ENCODE peak calls at places on chromosomes 11 and 22, in eight cellular contexts. A, K, T, D, W, C, U and P are unnamed samples.

GRCh38 chr11:77284476-77285468 is 16.7 kb downstream of the GDPD4 start:
- ATAC-seq in K (no peak), W (no peak), C (no peak), A (no peak), U (peak; percentile 23), T (no peak), D (no peak), P (no peak)

GRCh38 chr11:94700631-94701030 is 67.5 kb upstream of the AMOTL1 start:
- ATAC-seq in A (no peak), T (no peak), W (no peak), K (no peak), C (no peak), U (no peak), D (no peak), P (no peak)

GRCh38 chr11:134384406-134384805 is 27.6 kb downstream of the B3GAT1 start:
- ATAC-seq in D (no peak), U (no peak), K (no peak), C (no peak), T (no peak), W (no peak), A (no peak), P (no peak)

GRCh38 chr11:121340010-121340580 is 47.5 kb downstream of the SC5D start:
- ATAC-seq in C (no peak), U (no peak), W (no peak), T (no peak), A (no peak), K (no peak), D (no peak), P (no peak)

GRCh38 chr11:67640758-67641113 is 1.2 kb upstream of the TBX10 start:
- ATAC-seq in U (no peak), K (no peak), T (no peak), D (no peak), C (no peak), A (no peak), W (no peak), P (no peak)

GRCh38 chr11:62267050-62267449 is 2.9 kb upstream of the SCGB2A2 start:
- ATAC-seq in A (no peak), T (no peak), K (no peak), W (no peak), D (no peak), U (no peak), C (no peak), P (no peak)

GRCh38 chr22:24485608-24486007 is 9.5 kb upstream of the UPB1 start:
- ATAC-seq in A (no peak), W (no peak), T (no peak), K (no peak), U (peak; percentile 71), C (peak; percentile 64), D (peak; percentile 71), P (no peak)

GRCh38 chr22:39600491-39601179 is 30.1 kb downstream of the CACNA1I start:
- ATAC-seq in K (no peak), U (no peak), D (no peak), T (no peak), A (no peak), W (no peak), C (no peak), P (no peak)

GRCh38 chr11:92259861-92260260 is 35.2 kb downstream of the FAT3 start:
- ATAC-seq in A (no peak), W (no peak), U (no peak), D (no peak), T (no peak), K (no peak), C (no peak), P (no peak)

GRCh38 chr22:39661842-39662676 is 91.5 kb downstream of the CACNA1I start:
- ATAC-seq in U (no peak), D (no peak), K (no peak), T (no peak), W (no peak), A (no peak), C (peak; percentile 74), P (no peak)

GRCh38 chr11:68831124-68831523 is 10.6 kb downstream of the CPT1A start:
- ATAC-seq in T (no peak), C (no peak), D (no peak), A (no peak), U (no peak), K (no peak), W (no peak), P (no peak)

GRCh38 chr22:19208287-19208847 is 29.8 kb upstream of the SLC25A1 start:
- ATAC-seq in T (no peak), C (no peak), D (no peak), U (no peak), K (no peak), W (no peak), A (no peak), P (no peak)

GRCh38 chr22:26570864-26571525 is 18.9 kb downstream of the TPST2 start:
- ATAC-seq in W (no peak), U (no peak), D (peak; percentile 72), K (no peak), C (no peak), T (no peak), A (no peak), P (no peak)

GRCh38 chr22:29260031-29260560 is 7.7 kb downstream of the RHBDD3 start:
- ATAC-seq in K (no peak), A (no peak), U (peak; percentile 13), T (no peak), C (no peak), D (peak; percentile 3), W (peak; percentile 4), P (no peak)

GRCh38 chr11:123561046-123561781 is 93.2 kb downstream of the SCN3B start:
- ATAC-seq in W (peak; percentile 42), A (peak; percentile 76), C (peak; percentile 92), D (peak; percentile 83), K (no peak), U (peak; percentile 88), T (no peak), P (no peak)

GRCh38 chr11:72820439-72821139 is 6.4 kb downstream of the ATG16L2 start:
- ATAC-seq in K (no peak), C (no peak), U (no peak), T (no peak), A (no peak), D (no peak), W (no peak), P (no peak)

GRCh38 chr22:35561796-35562526 is 21.3 kb downstream of the RASD2 start:
- ATAC-seq in T (no peak), A (no peak), K (no peak), C (peak; percentile 93), W (peak; percentile 18), U (peak; percentile 90), D (no peak), P (no peak)

GRCh38 chr22:44676441-44677298 is 25.3 kb upstream of the PRR5 start:
- ATAC-seq in T (peak; percentile 38), K (peak; percentile 37), D (peak; percentile 47), U (peak; percentile 85), W (peak; percentile 24), C (peak; percentile 77), A (no peak), P (peak; percentile 26)

GRCh38 chr22:30614268-30614667 is 7.3 kb downstream of the TCN2 start:
- ATAC-seq in A (no peak), C (no peak), U (no peak), W (no peak), K (no peak), D (no peak), T (no peak), P (no peak)

GRCh38 chr11:32829157-32829679 is 509 bp upstream of the PRRG4 start:
- ATAC-seq in K (no peak), W (no peak), C (no peak), T (peak; percentile 43), D (no peak), U (no peak), A (no peak), P (no peak)

GRCh38 chr11:6404341-6405038 is 14.2 kb downstream of the SMPD1 start:
- ATAC-seq in K (no peak), U (peak; percentile 29), W (peak; percentile 3), C (no peak), A (no peak), D (no peak), T (no peak), P (no peak)
- H3K27ac ChIP-seq in K (no peak overlapping the region), U (no peak overlapping the region), W (peak overlapping the region; percentile 3), C (no peak overlapping the region), A (no peak overlapping the region), D (no peak overlapping the region), T (no peak overlapping the region), P (no peak overlapping the region)

GRCh38 chr22:41435560-41435959 is 11.0 kb downstream of the TOB2 start:
- ATAC-seq in W (no peak), D (no peak), T (no peak), C (no peak), K (no peak), A (no peak), U (no peak), P (no peak)
- H3K27ac ChIP-seq in W (no peak overlapping the region), D (peak overlapping the region; percentile 11), T (peak overlapping the region; percentile 44), C (no peak overlapping the region), K (no peak overlapping the region), A (peak overlapping the region; percentile 71), U (no peak overlapping the region), P (peak overlapping the region; percentile 65)

GRCh38 chr11:12204506-12204905 is 94.1 kb downstream of the MICAL2 start:
- ATAC-seq in W (no peak), D (no peak), T (no peak), A (no peak), U (no peak), K (no peak), C (no peak), P (no peak)

GRCh38 chr11:12209096-12209495 is 98.7 kb downstream of the MICAL2 start:
- ATAC-seq in T (no peak), A (no peak), D (no peak), U (no peak), C (no peak), W (no peak), K (no peak), P (no peak)

GRCh38 chr11:12207384-12208150 is 97.2 kb downstream of the MICAL2 start:
- ATAC-seq in C (no peak), T (no peak), A (no peak), K (no peak), W (no peak), D (no peak), U (no peak), P (no peak)

GRCh38 chr11:12205330-12205729 is 94.9 kb downstream of the MICAL2 start:
- ATAC-seq in D (no peak), W (no peak), T (no peak), C (no peak), U (no peak), K (no peak), A (no peak), P (no peak)

GRCh38 chr11:12206529-12206928 is 96.1 kb downstream of the MICAL2 start:
- ATAC-seq in T (peak; percentile 67), W (peak; percentile 74), U (no peak), K (no peak), D (no peak), C (no peak), A (no peak), P (no peak)
- H3K27ac ChIP-seq in T (no peak overlapping the region), W (no peak overlapping the region), U (no peak overlapping the region), K (peak overlapping the region; percentile 1), D (no peak overlapping the region), C (no peak overlapping the region), A (no peak overlapping the region), P (peak overlapping the region; percentile 15)

DNA sequence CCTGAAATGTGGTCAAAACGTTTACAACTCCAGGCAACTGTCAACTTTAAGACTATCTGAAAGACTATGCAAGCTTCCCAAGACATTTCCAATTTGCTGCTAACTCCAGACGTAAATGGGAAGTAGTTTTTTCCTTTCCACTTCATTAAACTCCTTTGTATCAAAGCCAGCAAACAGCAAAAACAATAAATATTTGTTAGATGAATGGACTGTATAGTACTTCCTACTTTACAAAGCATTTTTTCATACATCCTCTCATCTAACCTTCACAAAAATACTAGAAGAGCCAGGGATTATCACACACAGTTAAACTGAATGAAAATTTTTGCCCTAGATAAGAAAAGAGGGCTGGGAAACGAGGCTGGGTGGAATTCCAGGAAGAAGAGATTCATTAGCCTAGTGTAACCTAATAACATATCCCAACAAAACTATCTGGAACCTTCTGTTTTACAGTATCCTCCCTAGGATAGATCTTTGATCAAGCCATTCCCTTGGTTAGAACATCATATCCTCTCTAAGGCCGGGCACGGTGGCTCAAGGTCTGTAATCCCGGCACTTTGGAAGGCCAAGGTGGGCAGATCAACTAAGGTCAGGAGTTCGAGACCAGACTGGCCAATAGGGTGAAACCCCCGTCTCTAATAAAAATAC is 10.4 kb downstream of the NUP98 start:
- ATAC-seq in U (no peak), C (no peak), D (no peak), W (no peak), A (no peak), T (no peak), K (no peak), P (no peak)
- H3K27ac ChIP-seq in U (no peak overlapping the region), C (no peak overlapping the region), D (no peak overlapping the region), W (no peak overlapping the region), A (no peak overlapping the region), T (peak overlapping the region; percentile 87), K (no peak overlapping the region), P (no peak overlapping the region)